ENCODE peak calls at places on chromosome 7, in eight cellular contexts. M, O, Z, B, G, R, F and H are unnamed samples. For H3K4me1, the result is how much of the 10 kb centered on the place peaks cover.

GRCh38 chr7:136617176-136617575 is 251.3 kb upstream of the CHRM2 start:
- DNase-seq in M (no peak), O (no peak), Z (no peak), B (no peak), G (no peak), R (no peak), F (no peak), H (no peak)

GRCh38 chr7:137547477-137547876 is 203.9 kb upstream of the PTN start:
- DNase-seq in M (no peak), O (no peak), Z (no peak), B (no peak), G (no peak), R (no peak), F (no peak), H (no peak)

GRCh38 chr7:82578430-82578829 is 134.9 kb upstream of the CACNA2D1 start:
- DNase-seq in M (no peak), O (peak), Z (no peak), B (peak), G (no peak), R (no peak), F (no peak), H (no peak)

GRCh38 chr7:1733206-1733907 is 63.3 kb downstream of the ELFN1 start:
- DNase-seq in M (no peak), O (no peak), Z (no peak), B (no peak), G (no peak), R (no peak), F (no peak), H (no peak)

GRCh38 chr7:29884399-29885272 is 78.3 kb downstream of the WIPF3 start:
- DNase-seq in M (peak), O (no peak), Z (peak), B (no peak), G (no peak), R (no peak), F (no peak), H (no peak)

GRCh38 chr7:2079332-2080068 is 153.2 kb downstream of the MAD1L1 start:
- DNase-seq in M (no peak), O (no peak), Z (no peak), B (no peak), G (no peak), R (no peak), F (no peak), H (no peak)

GRCh38 chr7:103879411-103879810 is 110.0 kb downstream of the RELN start:
- DNase-seq in M (no peak), O (no peak), Z (no peak), B (no peak), G (no peak), R (no peak), F (no peak), H (no peak)

GRCh38 chr7:47474937-47475879 is 106.7 kb downstream of the TNS3 start:
- DNase-seq in M (peak), O (peak), Z (no peak), B (peak), G (peak), R (no peak), F (peak), H (no peak)

GRCh38 chr7:140003913-140004382 is 58.8 kb downstream of the PARP12 start:
- DNase-seq in M (no peak), O (peak), Z (peak), B (peak), G (peak), R (no peak), F (peak), H (peak)

GRCh38 chr7:51288896-51289607 is 27.6 kb downstream of the COBL start:
- DNase-seq in M (no peak), O (no peak), Z (no peak), B (no peak), G (no peak), R (no peak), F (no peak), H (no peak)

GRCh38 chr7:47852330-47853245 is 95.7 kb downstream of the PKD1L1 start:
- DNase-seq in M (no peak), O (no peak), Z (no peak), B (no peak), G (no peak), R (no peak), F (no peak), H (peak)

GRCh38 chr7:31069880-31070555 is 17.9 kb downstream of the ADCYAP1R1 start:
- DNase-seq in M (no peak), O (no peak), Z (no peak), B (no peak), G (no peak), R (no peak), F (no peak), H (no peak)

GRCh38 chr7:29194594-29195417 is at the start of gene CHN2:
- DNase-seq in M (peak), O (no peak), Z (peak), B (peak), G (no peak), R (no peak), F (no peak), H (no peak)

GRCh38 chr7:45984386-45985295 is 63.6 kb upstream of the IGFBP3 start:
- DNase-seq in M (no peak), O (no peak), Z (no peak), B (no peak), G (no peak), R (no peak), F (no peak), H (no peak)

GRCh38 chr7:140316165-140316661 is 82.1 kb downstream of the SLC37A3 start:
- DNase-seq in M (peak), O (peak), Z (no peak), B (peak), G (peak), R (no peak), F (peak), H (no peak)

GRCh38 chr7:120053390-120053961 is 219.5 kb upstream of the KCND2 start:
- DNase-seq in M (no peak), O (peak), Z (no peak), B (peak), G (no peak), R (no peak), F (no peak), H (no peak)

GRCh38 chr7:54782829-54783228 is 23.8 kb upstream of the SEC61G start:
- DNase-seq in M (no peak), O (no peak), Z (no peak), B (no peak), G (no peak), R (no peak), F (no peak), H (no peak)
- H3K4me1 ChIP-seq in M (under half), O (under half), Z (under half), B (under half), G (under half), R (under half), F (under half), H (under half)

DNA sequence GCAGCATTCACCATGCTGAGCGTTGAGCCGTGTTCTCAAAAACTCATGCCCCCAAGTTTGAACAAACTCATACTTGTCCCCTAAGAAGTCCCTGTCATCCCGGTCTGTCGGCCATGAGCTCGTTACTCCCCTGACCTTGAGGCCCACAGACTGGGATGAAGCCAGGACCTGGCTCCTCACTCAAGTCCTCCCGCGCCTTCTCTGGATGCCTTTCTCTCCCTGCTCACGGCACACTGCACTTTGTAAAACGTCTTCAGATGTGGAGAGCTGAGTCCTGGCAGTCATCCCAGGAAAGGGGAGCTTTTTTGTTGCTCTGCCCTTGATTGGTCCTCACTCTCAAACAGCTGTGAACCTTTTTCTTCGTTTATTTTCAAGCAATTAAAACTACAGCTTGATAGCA is 110.8 kb downstream of the JAZF1 start:
- DNase-seq in M (peak), O (peak), Z (no peak), B (peak), G (no peak), R (no peak), F (no peak), H (no peak)
- H3K4me1 ChIP-seq in M (under half), O (under half), Z (under half), B (under half), G (under half), R (under half), F (under half), H (under half)

GRCh38 chr7:44484482-44485313 is 5.8 kb downstream of the NUDCD3 start:
- DNase-seq in M (no peak), O (no peak), Z (no peak), B (no peak), G (no peak), R (no peak), F (no peak), H (no peak)

GRCh38 chr7:44488955-44489354 is 1.5 kb downstream of the NUDCD3 start:
- DNase-seq in M (no peak), O (no peak), Z (no peak), B (no peak), G (no peak), R (no peak), F (no peak), H (no peak)

GRCh38 chr7:44489955-44490350 is 505 bp downstream of the NUDCD3 start:
- DNase-seq in M (no peak), O (peak), Z (no peak), B (peak), G (no peak), R (peak), F (no peak), H (no peak)

GRCh38 chr7:44486001-44486400 is 4.5 kb downstream of the NUDCD3 start:
- DNase-seq in M (no peak), O (no peak), Z (no peak), B (no peak), G (no peak), R (no peak), F (no peak), H (no peak)

GRCh38 chr7:44486693-44487092 is 3.8 kb downstream of the NUDCD3 start:
- DNase-seq in M (no peak), O (peak), Z (no peak), B (peak), G (no peak), R (no peak), F (peak), H (no peak)
- H3K4me1 ChIP-seq in M (under half), O (under half), Z (under half), B (under half), G (under half), R (half or more), F (under half), H (under half)

GRCh38 chr7:70053421-70053820 is 455.1 kb downstream of the AUTS2 start:
- DNase-seq in M (no peak), O (no peak), Z (no peak), B (no peak), G (no peak), R (no peak), F (no peak), H (no peak)
- H3K4me1 ChIP-seq in M (under half), O (under half), Z (under half), B (under half), G (under half), R (under half), F (under half), H (under half)

GRCh38 chr7:18290865-18291264 is 204.7 kb upstream of the HDAC9 start:
- DNase-seq in M (no peak), O (no peak), Z (no peak), B (peak), G (no peak), R (no peak), F (no peak), H (no peak)

GRCh38 chr7:18289801-18290200 is 205.7 kb upstream of the HDAC9 start:
- DNase-seq in M (no peak), O (no peak), Z (no peak), B (peak), G (no peak), R (no peak), F (no peak), H (no peak)

GRCh38 chr7:18292584-18292983 is 203.0 kb upstream of the HDAC9 start:
- DNase-seq in M (no peak), O (no peak), Z (no peak), B (no peak), G (no peak), R (no peak), F (no peak), H (no peak)

GRCh38 chr7:18288322-18289037 is 207.1 kb upstream of the HDAC9 start:
- DNase-seq in M (no peak), O (no peak), Z (no peak), B (no peak), G (no peak), R (no peak), F (no peak), H (no peak)

GRCh38 chr7:18290223-18290622 is 205.3 kb upstream of the HDAC9 start:
- DNase-seq in M (no peak), O (no peak), Z (no peak), B (peak), G (no peak), R (no peak), F (no peak), H (no peak)
- H3K4me1 ChIP-seq in M (under half), O (under half), Z (under half), B (under half), G (under half), R (under half), F (under half), H (under half)

GRCh38 chr7:116215550-116215949 is 5.2 kb downstream of the TES start:
- DNase-seq in M (no peak), O (no peak), Z (no peak), B (no peak), G (no peak), R (no peak), F (no peak), H (no peak)

GRCh38 chr7:116218747-116219146 is 8.4 kb downstream of the TES start:
- DNase-seq in M (no peak), O (no peak), Z (no peak), B (no peak), G (no peak), R (no peak), F (no peak), H (no peak)

GRCh38 chr7:116216956-116217570 is 6.7 kb downstream of the TES start:
- DNase-seq in M (no peak), O (peak), Z (no peak), B (peak), G (no peak), R (no peak), F (no peak), H (no peak)

GRCh38 chr7:116219288-116219687 is 8.9 kb downstream of the TES start:
- DNase-seq in M (no peak), O (no peak), Z (no peak), B (no peak), G (no peak), R (no peak), F (no peak), H (no peak)

DNA sequence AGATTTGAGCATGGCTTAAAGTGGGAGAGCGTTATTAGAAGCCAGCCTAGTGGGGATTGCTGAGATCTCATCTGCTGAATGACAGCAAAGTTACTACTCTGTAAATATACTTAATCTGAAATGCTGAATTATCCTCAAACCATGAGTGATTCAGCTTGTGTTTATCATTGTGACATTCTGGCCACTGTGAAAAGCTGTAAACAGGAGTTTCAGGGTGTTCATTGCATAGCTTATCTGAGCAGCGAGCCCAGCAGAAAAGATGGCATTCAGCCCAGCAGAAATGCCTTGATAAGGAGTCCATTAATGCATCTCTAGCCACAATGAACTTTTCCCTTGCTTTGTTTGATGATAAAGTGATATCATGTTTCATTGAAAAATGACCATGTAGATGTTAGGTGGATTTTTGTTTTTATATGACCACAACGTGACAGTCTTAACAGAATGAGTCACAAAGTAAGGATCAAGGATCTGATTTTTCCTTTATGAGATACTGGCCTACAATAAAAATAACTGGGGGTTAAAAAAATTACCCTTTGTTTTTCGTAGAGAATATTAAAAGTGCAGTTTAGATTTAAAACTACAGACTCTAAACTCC is 7.8 kb downstream of the TES start:
- DNase-seq in M (no peak), O (peak), Z (no peak), B (peak), G (peak), R (no peak), F (no peak), H (no peak)
- H3K4me1 ChIP-seq in M (under half), O (under half), Z (under half), B (under half), G (half or more), R (half or more), F (under half), H (under half)

GRCh38 chr7:122143751-122144711 is at the start of gene AASS:
- DNase-seq in M (peak), O (peak), Z (peak), B (peak), G (peak), R (peak), F (peak), H (peak)

GRCh38 chr7:122145937-122146336 is 1.9 kb upstream of the AASS start:
- DNase-seq in M (no peak), O (no peak), Z (no peak), B (no peak), G (no peak), R (no peak), F (no peak), H (no peak)

GRCh38 chr7:122143376-122143750 is 686 bp downstream of the AASS start:
- DNase-seq in M (peak), O (peak), Z (peak), B (peak), G (no peak), R (no peak), F (no peak), H (no peak)

GRCh38 chr7:122148081-122148480 is 4.0 kb upstream of the AASS start:
- DNase-seq in M (no peak), O (no peak), Z (no peak), B (no peak), G (no peak), R (no peak), F (no peak), H (no peak)

DNA sequence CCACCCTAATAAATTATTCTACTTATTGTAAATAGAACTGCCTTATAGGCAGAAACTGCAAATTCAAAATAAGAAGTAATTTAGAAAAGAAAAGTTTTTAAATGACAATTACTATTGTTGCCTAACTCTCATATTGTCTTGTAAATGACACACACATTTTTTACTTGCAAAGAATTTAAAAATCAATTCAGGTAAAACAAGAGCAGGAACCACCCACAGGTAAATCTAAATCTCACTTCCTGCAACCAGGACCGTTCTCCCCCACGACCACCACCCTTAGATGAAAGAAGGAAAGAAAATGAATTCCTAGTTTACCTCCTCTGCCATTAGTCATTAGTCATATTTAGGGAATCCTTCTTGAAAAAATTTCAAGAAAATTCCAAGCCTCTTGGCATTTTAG is 4.8 kb upstream of the AASS start:
- DNase-seq in M (no peak), O (no peak), Z (no peak), B (no peak), G (no peak), R (no peak), F (no peak), H (peak)
- H3K4me1 ChIP-seq in M (under half), O (under half), Z (under half), B (under half), G (under half), R (under half), F (under half), H (under half)

GRCh38 chr7:131355917-131356777 is 28.5 kb downstream of the MKLN1 start:
- DNase-seq in M (no peak), O (peak), Z (no peak), B (peak), G (no peak), R (no peak), F (no peak), H (no peak)

GRCh38 chr7:131359136-131359776 is 31.6 kb downstream of the MKLN1 start:
- DNase-seq in M (no peak), O (no peak), Z (no peak), B (no peak), G (no peak), R (no peak), F (no peak), H (no peak)

GRCh38 chr7:131357282-131357880 is 29.7 kb downstream of the MKLN1 start:
- DNase-seq in M (no peak), O (no peak), Z (no peak), B (no peak), G (no peak), R (no peak), F (no peak), H (no peak)

GRCh38 chr7:131354390-131354789 is 26.7 kb downstream of the MKLN1 start:
- DNase-seq in M (no peak), O (no peak), Z (no peak), B (no peak), G (no peak), R (no peak), F (no peak), H (no peak)

DNA sequence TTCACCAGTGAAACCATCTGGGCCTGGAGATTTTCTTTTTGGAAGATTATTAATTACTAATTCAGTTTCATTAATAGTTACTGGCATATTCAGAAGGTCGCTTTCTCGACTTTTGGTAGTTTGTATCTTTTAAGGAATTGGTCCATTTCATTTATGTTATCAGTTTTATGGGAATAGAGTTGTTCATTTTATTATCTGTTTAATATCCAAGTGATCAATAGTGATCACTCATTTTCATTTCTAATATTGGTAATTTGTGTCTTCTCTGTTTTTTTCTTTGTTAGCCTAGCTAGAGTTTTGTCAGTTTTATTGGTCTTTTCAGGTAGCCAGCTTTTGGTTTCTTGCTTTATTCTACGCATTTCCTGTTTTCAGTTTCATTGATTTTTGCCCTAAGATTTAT is 31.0 kb downstream of the MKLN1 start:
- DNase-seq in M (no peak), O (no peak), Z (no peak), B (no peak), G (no peak), R (no peak), F (no peak), H (no peak)
- H3K4me1 ChIP-seq in M (under half), O (under half), Z (under half), B (under half), G (under half), R (under half), F (under half), H (under half)

DNA sequence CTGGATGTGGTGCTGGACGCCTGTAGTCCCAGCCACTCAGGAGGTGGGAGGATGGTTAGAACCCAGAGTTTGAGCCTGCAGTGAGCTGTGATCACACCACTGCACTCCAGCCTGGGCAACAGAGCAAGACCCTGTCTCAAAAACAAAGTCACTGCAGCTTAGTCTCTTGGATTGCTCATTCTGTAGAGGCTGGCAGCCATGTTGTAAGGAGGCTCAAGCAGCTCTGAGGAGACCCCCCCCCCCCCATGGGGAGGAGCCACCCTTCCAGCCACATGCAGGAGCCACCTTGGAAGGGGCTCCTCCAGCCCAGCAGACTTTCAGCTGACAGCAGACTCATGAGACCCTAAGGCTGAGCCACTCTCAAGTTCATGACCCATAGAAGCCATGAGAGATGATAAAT is 68.4 kb downstream of the FOXL3 start:
- DNase-seq in M (no peak), O (no peak), Z (no peak), B (no peak), G (no peak), R (no peak), F (no peak), H (no peak)
- H3K4me1 ChIP-seq in M (under half), O (under half), Z (under half), B (under half), G (under half), R (under half), F (under half), H (under half)

GRCh38 chr7:84912993-84913635 is 273.7 kb downstream of the SEMA3D start:
- DNase-seq in M (no peak), O (peak), Z (no peak), B (peak), G (no peak), R (no peak), F (no peak), H (no peak)
- H3K4me1 ChIP-seq in M (under half), O (under half), Z (under half), B (under half), G (under half), R (under half), F (under half), H (under half)